ENCODE peak calls at places on chromosomes 6 and 20, in ten cellular contexts. O is lower lobe of right lung; G is HCT116; N is right atrium auricular region; D is left ventricle myocardium inferior; R is CD8-positive, alpha-beta memory T cell; F is A549; E is upper lobe of right lung; C is cardiac muscle cell; H is mammary epithelial cell. V is an unnamed sample. For H3K4me1, the result is how much of the 10 kb centered on the place peaks cover.

GRCh38 chr6:83511901-83512681 is at the start of gene PRSS35:
- DNase-seq in H (peak), O (peak), N (peak), C (peak), E (peak), F (peak), D (peak), R (no peak), G (peak), V (peak)

GRCh38 chr6:107103082-107103481 is 12.2 kb downstream of the BEND3 start:
- DNase-seq in F (no peak), G (no peak), R (no peak), O (no peak), E (no peak), N (no peak), H (no peak), D (no peak), C (no peak), V (no peak)

GRCh38 chr6:41694815-41695536 is 40.4 kb downstream of the TFEB start:
- DNase-seq in O (no peak), E (no peak), N (no peak), G (no peak), H (no peak), C (no peak), D (no peak), R (no peak), F (no peak), V (no peak)

GRCh38 chr6:107540465-107540857 is 50.5 kb downstream of the SOBP start:
- DNase-seq in F (no peak), E (no peak), C (no peak), H (no peak), G (no peak), O (no peak), R (no peak), D (no peak), N (no peak), V (no peak)

GRCh38 chr20:41260734-41261220 is 56.8 kb downstream of the ZHX3 start:
- DNase-seq in F (no peak), O (no peak), D (no peak), N (no peak), C (no peak), H (no peak), E (no peak), R (no peak), G (no peak), V (no peak)

GRCh38 chr6:71012871-71013456 is 56.1 kb upstream of the B3GAT2 start:
- DNase-seq in G (peak), N (no peak), R (peak), H (peak), C (peak), F (peak), O (no peak), D (no peak), E (no peak), V (peak)

GRCh38 chr6:68233623-68234022 is 401.5 kb upstream of the ADGRB3 start:
- DNase-seq in C (no peak), R (no peak), E (no peak), G (no peak), D (no peak), N (no peak), H (no peak), F (no peak), O (no peak), V (no peak)

GRCh38 chr6:136326038-136326561 is 36.5 kb upstream of the BCLAF1 start:
- DNase-seq in N (no peak), C (peak), G (no peak), D (no peak), H (peak), O (no peak), F (no peak), E (no peak), R (no peak), V (no peak)

GRCh38 chr20:22312744-22313346 is 271.5 kb downstream of the FOXA2 start:
- DNase-seq in H (peak), N (no peak), C (peak), O (no peak), D (no peak), F (peak), E (no peak), R (no peak), G (peak), V (peak)

GRCh38 chr6:12935637-12936036 is 219.1 kb downstream of the PHACTR1 start:
- DNase-seq in E (no peak), C (no peak), F (no peak), D (no peak), N (no peak), H (no peak), R (no peak), O (no peak), G (no peak), V (no peak)

GRCh38 chr20:15359056-15359455 is 1021.6 kb upstream of the FLRT3 start:
- DNase-seq in N (no peak), G (no peak), F (peak), E (no peak), O (no peak), R (no peak), H (peak), C (no peak), D (no peak), V (no peak)

GRCh38 chr6:85419046-85419759 is 30.7 kb upstream of the NT5E start:
- DNase-seq in O (no peak), D (no peak), N (no peak), F (no peak), H (no peak), E (no peak), C (no peak), G (no peak), R (no peak), V (no peak)

GRCh38 chr6:151704383-151704782 is 103.1 kb upstream of the ESR1 start:
- DNase-seq in O (no peak), G (no peak), F (no peak), R (no peak), D (no peak), C (no peak), N (no peak), E (no peak), H (no peak), V (no peak)

GRCh38 chr6:146803601-146804000 is 204.8 kb downstream of the ADGB start:
- DNase-seq in O (no peak), F (no peak), E (peak), N (no peak), H (no peak), D (peak), C (no peak), R (no peak), G (no peak), V (no peak)

GRCh38 chr6:135251964-135252429 is 70.9 kb downstream of the MYB start:
- DNase-seq in C (no peak), E (no peak), D (no peak), F (no peak), N (no peak), O (no peak), R (no peak), G (no peak), H (no peak), V (no peak)

GRCh38 chr6:111147440-111147839 is 60.1 kb downstream of the SLC16A10 start:
- DNase-seq in N (no peak), D (no peak), O (no peak), E (no peak), C (no peak), R (no peak), F (no peak), G (no peak), H (no peak), V (no peak)

GRCh38 chr6:107271208-107271790 is 156.0 kb upstream of the BEND3 start:
- DNase-seq in H (no peak), G (no peak), R (no peak), C (peak), E (no peak), F (no peak), D (no peak), N (no peak), O (no peak), V (no peak)

GRCh38 chr20:34452281-34452982 is 63.8 kb upstream of the DYNLRB1 start:
- DNase-seq in F (no peak), G (no peak), N (no peak), R (no peak), C (no peak), O (no peak), H (no peak), D (no peak), E (no peak), V (no peak)

GRCh38 chr6:131651782-131652181 is 14.7 kb downstream of the ENPP3 start:
- DNase-seq in F (no peak), D (no peak), N (no peak), G (no peak), E (no peak), H (no peak), O (no peak), C (no peak), R (no peak), V (no peak)

GRCh38 chr20:43939762-43940121 is 25.1 kb downstream of the TOX2 start:
- DNase-seq in R (no peak), E (no peak), G (no peak), F (no peak), O (no peak), N (no peak), D (no peak), H (no peak), C (no peak), V (no peak)

GRCh38 chr6:72321741-72322140 is 300.1 kb upstream of the KCNQ5 start:
- DNase-seq in N (no peak), R (no peak), D (no peak), G (no peak), H (peak), O (no peak), C (no peak), F (no peak), E (no peak), V (no peak)

GRCh38 chr6:124984668-124985338 is 22.6 kb downstream of the RNF217 start:
- DNase-seq in R (no peak), C (no peak), G (no peak), H (no peak), D (no peak), F (no peak), O (no peak), E (no peak), N (no peak), V (no peak)

GRCh38 chr6:4567141-4567540 is 209.1 kb upstream of the CDYL start:
- DNase-seq in O (no peak), D (no peak), E (no peak), F (no peak), C (no peak), R (no peak), H (peak), N (no peak), G (no peak), V (no peak)

GRCh38 chr6:143279385-143279784 is 171.1 kb downstream of the ADAT2 start:
- DNase-seq in N (no peak), E (no peak), C (peak), R (no peak), H (peak), F (peak), O (no peak), D (no peak), G (peak), V (no peak)

GRCh38 chr6:148521586-148521985 is 178.9 kb downstream of the SASH1 start:
- DNase-seq in H (peak), N (no peak), C (no peak), D (no peak), O (no peak), R (no peak), G (no peak), E (no peak), F (no peak), V (no peak)

GRCh38 chr6:118485601-118486550 is 62.2 kb upstream of the PLN start:
- DNase-seq in R (no peak), H (no peak), N (no peak), O (no peak), G (no peak), E (no peak), F (no peak), D (no peak), C (no peak), V (no peak)

GRCh38 chr20:19990911-19991707 is 26.1 kb upstream of the NAA20 start:
- DNase-seq in H (no peak), F (no peak), C (no peak), G (no peak), O (no peak), E (no peak), D (no peak), R (no peak), N (no peak), V (no peak)
- H3K4me1 ChIP-seq in H (half or more), F (half or more), C (under half), G (under half), O (half or more), E (half or more), D (half or more), R (under half), N (under half), V (under half)

GRCh38 chr20:64257107-64257757 is 1.7 kb downstream of the PCMTD2 start:
- DNase-seq in O (no peak), D (no peak), G (no peak), R (no peak), N (no peak), E (no peak), F (no peak), C (peak), H (no peak), V (no peak)

GRCh38 chr20:64258071-64258823 is 2.7 kb downstream of the PCMTD2 start:
- DNase-seq in R (no peak), G (no peak), D (no peak), E (no peak), C (no peak), O (no peak), F (no peak), H (no peak), N (no peak), V (no peak)

GRCh38 chr20:64260239-64260638 is 4.7 kb downstream of the PCMTD2 start:
- DNase-seq in C (no peak), F (no peak), D (no peak), R (no peak), H (no peak), G (no peak), E (no peak), N (no peak), O (no peak), V (no peak)

GRCh38 chr20:64264091-64264490 is 8.5 kb downstream of the PCMTD2 start:
- DNase-seq in E (no peak), R (no peak), F (no peak), D (no peak), H (no peak), G (no peak), C (no peak), N (no peak), O (no peak), V (no peak)

GRCh38 chr20:64261138-64261537 is 5.6 kb downstream of the PCMTD2 start:
- DNase-seq in E (no peak), R (no peak), D (no peak), H (no peak), O (no peak), F (no peak), N (no peak), G (no peak), C (no peak), V (no peak)
- H3K4me1 ChIP-seq in E (under half), R (half or more), D (half or more), H (under half), O (under half), F (under half), N (under half), G (under half), C (half or more), V (under half)

GRCh38 chr6:30844118-30844535 is 40.2 kb upstream of the DDR1 start:
- DNase-seq in F (no peak), O (no peak), G (no peak), C (peak), E (no peak), H (no peak), N (no peak), D (no peak), R (no peak), V (peak)
- H3K4me1 ChIP-seq in F (under half), O (under half), G (half or more), C (under half), E (under half), H (under half), N (under half), D (under half), R (under half), V (under half)

DNA sequence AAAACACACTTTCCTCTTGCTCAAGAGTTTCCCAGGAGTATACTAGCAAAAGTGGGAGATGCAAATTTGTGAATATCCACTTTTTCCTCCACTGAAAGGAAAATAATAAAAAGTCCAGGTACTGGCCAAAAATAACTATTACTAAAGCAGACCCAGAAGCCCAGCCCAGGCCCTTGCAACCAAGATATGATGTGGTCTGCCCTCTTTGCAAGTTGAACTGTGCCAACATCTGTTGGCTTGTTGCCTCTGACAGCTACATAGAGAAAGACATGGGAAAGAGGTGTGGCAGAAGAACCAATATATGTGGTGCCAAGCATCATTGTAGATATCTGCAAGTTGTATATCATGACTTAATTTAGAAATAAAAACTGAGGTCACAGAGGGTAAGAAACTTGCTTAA is 78.4 kb upstream of the JAG1 start:
- DNase-seq in E (no peak), D (no peak), R (no peak), F (no peak), H (no peak), G (no peak), O (no peak), C (no peak), N (no peak), V (no peak)
- H3K4me1 ChIP-seq in E (under half), D (under half), R (under half), F (under half), H (under half), G (under half), O (under half), C (under half), N (under half), V (under half)

DNA sequence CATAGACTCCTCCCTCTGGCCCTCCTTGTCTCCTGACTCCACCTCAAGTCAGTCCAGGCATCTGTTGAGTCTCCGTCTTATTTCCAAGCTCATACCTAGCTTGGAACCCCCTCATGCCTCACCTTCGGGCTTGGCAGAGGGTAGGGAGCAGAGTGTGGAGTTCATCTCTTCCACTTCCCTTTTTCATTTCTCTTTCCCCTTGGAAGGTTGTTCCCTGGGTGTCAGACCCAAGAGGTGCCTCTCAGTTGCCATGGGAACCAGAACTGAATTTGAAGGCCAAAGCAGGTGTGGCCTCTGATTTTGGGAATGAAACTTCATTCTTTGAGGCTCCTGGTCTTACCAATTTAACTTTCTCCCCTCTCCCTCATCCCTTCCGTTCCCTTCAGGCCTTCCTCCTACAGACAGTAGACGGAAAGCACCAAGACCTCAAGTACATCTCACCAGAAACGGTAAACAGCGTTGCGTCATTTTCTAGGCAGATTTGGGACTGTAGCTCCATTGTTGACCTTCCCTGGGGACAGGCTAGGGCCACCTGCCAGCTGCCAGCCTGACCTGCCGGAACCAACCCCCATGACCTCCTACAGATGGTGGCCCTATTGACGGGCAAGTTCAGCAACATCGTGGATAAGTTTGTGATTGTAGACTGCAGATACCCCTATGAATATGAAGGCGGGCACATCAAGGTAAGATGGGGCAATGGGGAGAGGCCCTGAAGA is 6.6 kb downstream of the CDC25B start:
- DNase-seq in C (no peak), R (no peak), D (no peak), O (peak), F (no peak), H (no peak), N (no peak), G (no peak), E (no peak), V (no peak)
- H3K4me1 ChIP-seq in C (under half), R (half or more), D (under half), O (half or more), F (half or more), H (under half), N (under half), G (half or more), E (half or more), V (under half)

GRCh38 chr20:36472656-36473071 is 68.7 kb upstream of the MYL9 start:
- DNase-seq in R (peak), D (peak), E (peak), N (no peak), C (no peak), F (peak), H (peak), O (peak), G (peak), V (no peak)

GRCh38 chr20:36471885-36472642 is 69.3 kb upstream of the MYL9 start:
- DNase-seq in G (no peak), E (no peak), D (no peak), R (no peak), O (no peak), C (no peak), N (no peak), F (no peak), H (no peak), V (no peak)

GRCh38 chr20:36469973-36470372 is 71.3 kb upstream of the MYL9 start:
- DNase-seq in D (no peak), N (no peak), G (no peak), C (no peak), H (no peak), F (no peak), O (no peak), R (no peak), E (no peak), V (no peak)

GRCh38 chr20:36468149-36469000 is 72.9 kb upstream of the MYL9 start:
- DNase-seq in F (no peak), C (no peak), H (no peak), N (no peak), O (no peak), D (no peak), R (no peak), G (no peak), E (no peak), V (no peak)

GRCh38 chr20:36470482-36471062 is 70.7 kb upstream of the MYL9 start:
- DNase-seq in O (no peak), C (no peak), N (no peak), E (no peak), R (no peak), G (no peak), F (no peak), D (no peak), H (no peak), V (no peak)
- H3K4me1 ChIP-seq in O (half or more), C (under half), N (under half), E (half or more), R (half or more), G (half or more), F (half or more), D (half or more), H (half or more), V (under half)

GRCh38 chr6:31572041-31572911 is at the start of gene LTA:
- DNase-seq in R (peak), D (no peak), G (no peak), C (no peak), H (no peak), N (no peak), O (no peak), F (no peak), E (no peak), V (no peak)

GRCh38 chr6:31575335-31575901 is at the start of gene TNF:
- DNase-seq in G (no peak), F (no peak), N (peak), O (peak), R (no peak), E (peak), C (no peak), H (peak), D (peak), V (no peak)

GRCh38 chr6:31575952-31576684 is 753 bp downstream of the TNF start:
- DNase-seq in G (no peak), O (no peak), R (no peak), F (no peak), D (no peak), E (no peak), H (no peak), C (no peak), N (no peak), V (no peak)

GRCh38 chr6:31574106-31575061 is 981 bp upstream of the TNF start:
- DNase-seq in D (no peak), O (no peak), G (no peak), E (no peak), C (no peak), R (no peak), N (no peak), H (no peak), F (no peak), V (no peak)

DNA sequence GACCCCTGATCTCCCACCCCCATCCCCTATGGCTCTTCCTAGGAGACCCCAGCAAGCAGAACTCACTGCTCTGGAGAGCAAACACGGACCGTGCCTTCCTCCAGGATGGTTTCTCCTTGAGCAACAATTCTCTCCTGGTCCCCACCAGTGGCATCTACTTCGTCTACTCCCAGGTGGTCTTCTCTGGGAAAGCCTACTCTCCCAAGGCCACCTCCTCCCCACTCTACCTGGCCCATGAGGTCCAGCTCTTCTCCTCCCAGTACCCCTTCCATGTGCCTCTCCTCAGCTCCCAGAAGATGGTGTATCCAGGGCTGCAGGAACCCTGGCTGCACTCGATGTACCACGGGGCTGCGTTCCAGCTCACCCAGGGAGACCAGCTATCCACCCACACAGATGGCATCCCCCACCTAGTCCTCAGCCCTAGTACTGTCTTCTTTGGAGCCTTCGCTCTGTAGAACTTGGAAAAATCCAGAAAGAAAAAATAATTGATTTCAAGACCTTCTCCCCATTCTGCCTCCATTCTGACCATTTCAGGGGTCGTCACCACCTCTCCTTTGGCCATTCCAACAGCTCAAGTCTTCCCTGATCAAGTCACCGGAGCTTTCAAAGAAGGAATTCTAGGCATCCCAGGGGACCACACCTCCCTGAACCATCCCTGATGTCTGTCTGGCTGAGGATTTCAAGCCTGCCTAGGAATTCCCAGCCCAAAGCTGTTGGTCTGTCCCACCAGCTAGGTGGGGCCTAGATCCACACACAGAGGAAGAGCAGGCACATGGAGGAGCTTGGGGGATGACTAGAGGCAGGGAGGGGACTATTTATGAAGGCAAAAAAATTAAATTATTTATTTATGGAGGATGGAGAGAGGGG is 1.4 kb downstream of the LTA start:
- DNase-seq in C (no peak), O (no peak), D (no peak), F (no peak), G (no peak), N (no peak), E (no peak), H (no peak), R (no peak), V (no peak)
- H3K4me1 ChIP-seq in C (under half), O (under half), D (under half), F (under half), G (under half), N (under half), E (under half), H (under half), R (half or more), V (under half)